ENCODE peak calls at places on chromosomes 2 and 18, in nine cellular contexts. One of them, this sample, is unnamed.
A peak's percentile ranks its signal among the peaks of the same experiment; 100 is the strongest.

GRCh38 chr18:39701839-39702238 is 2136.2 kb upstream of the CELF4 start:
- DNase-seq in cardiac septum: no peak
- DNase-seq in CD8-positive, alpha-beta T cell: no peak
- DNase-seq in amygdala: no peak
- DNase-seq in GM12892: no peak
- DNase-seq in HS-5: peak; percentile 3
- DNase-seq in NCI-H69: no peak
- DNase-seq in activated CD4-positive, CD25-positive, alpha-beta regulatory T cell: no peak
- DNase-seq in activated CD8-positive, alpha-beta memory T cell treated with anti-CD3 and anti-CD28 coated beads for 1 hour: no peak
- DNase-seq in this sample: no peak

GRCh38 chr18:62717850-62718229 is 2.5 kb downstream of the PHLPP1 start:
- DNase-seq in activated CD4-positive, CD25-positive, alpha-beta regulatory T cell: no peak
- DNase-seq in cardiac septum: no peak
- DNase-seq in HS-5: no peak
- DNase-seq in CD8-positive, alpha-beta T cell: no peak
- DNase-seq in NCI-H69: peak; percentile 78
- DNase-seq in GM12892: no peak
- DNase-seq in amygdala: no peak
- DNase-seq in activated CD8-positive, alpha-beta memory T cell treated with anti-CD3 and anti-CD28 coated beads for 1 hour: no peak
- DNase-seq in this sample: no peak

GRCh38 chr2:38146302-38146916 is 70.5 kb upstream of the CYP1B1 start:
- DNase-seq in GM12892: no peak
- DNase-seq in NCI-H69: no peak
- DNase-seq in activated CD4-positive, CD25-positive, alpha-beta regulatory T cell: no peak
- DNase-seq in amygdala: no peak
- DNase-seq in activated CD8-positive, alpha-beta memory T cell treated with anti-CD3 and anti-CD28 coated beads for 1 hour: no peak
- DNase-seq in CD8-positive, alpha-beta T cell: no peak
- DNase-seq in HS-5: peak; percentile 58
- DNase-seq in cardiac septum: peak; percentile 76
- DNase-seq in this sample: no peak

GRCh38 chr2:235347691-235348090 is 146.2 kb upstream of the AGAP1 start:
- DNase-seq in CD8-positive, alpha-beta T cell: no peak
- DNase-seq in GM12892: no peak
- DNase-seq in NCI-H69: no peak
- DNase-seq in HS-5: peak; percentile 97
- DNase-seq in activated CD8-positive, alpha-beta memory T cell treated with anti-CD3 and anti-CD28 coated beads for 1 hour: no peak
- DNase-seq in activated CD4-positive, CD25-positive, alpha-beta regulatory T cell: no peak
- DNase-seq in amygdala: no peak
- DNase-seq in cardiac septum: no peak
- DNase-seq in this sample: no peak

GRCh38 chr2:48109491-48110204 is 203.3 kb upstream of the FBXO11 start:
- DNase-seq in NCI-H69: no peak
- DNase-seq in CD8-positive, alpha-beta T cell: no peak
- DNase-seq in activated CD4-positive, CD25-positive, alpha-beta regulatory T cell: no peak
- DNase-seq in amygdala: no peak
- DNase-seq in GM12892: no peak
- DNase-seq in activated CD8-positive, alpha-beta memory T cell treated with anti-CD3 and anti-CD28 coated beads for 1 hour: no peak
- DNase-seq in cardiac septum: no peak
- DNase-seq in HS-5: no peak
- DNase-seq in this sample: no peak

GRCh38 chr2:164151518-164151917 is 415.7 kb upstream of the FIGN start:
- DNase-seq in cardiac septum: no peak
- DNase-seq in NCI-H69: no peak
- DNase-seq in activated CD4-positive, CD25-positive, alpha-beta regulatory T cell: no peak
- DNase-seq in HS-5: no peak
- DNase-seq in amygdala: no peak
- DNase-seq in activated CD8-positive, alpha-beta memory T cell treated with anti-CD3 and anti-CD28 coated beads for 1 hour: no peak
- DNase-seq in GM12892: no peak
- DNase-seq in CD8-positive, alpha-beta T cell: no peak
- DNase-seq in this sample: no peak

GRCh38 chr2:204665244-204665643 is 120.0 kb downstream of the PARD3B start:
- DNase-seq in HS-5: peak; percentile 43
- DNase-seq in cardiac septum: no peak
- DNase-seq in NCI-H69: no peak
- DNase-seq in GM12892: no peak
- DNase-seq in amygdala: no peak
- DNase-seq in CD8-positive, alpha-beta T cell: no peak
- DNase-seq in activated CD4-positive, CD25-positive, alpha-beta regulatory T cell: no peak
- DNase-seq in activated CD8-positive, alpha-beta memory T cell treated with anti-CD3 and anti-CD28 coated beads for 1 hour: no peak
- DNase-seq in this sample: no peak

GRCh38 chr2:225894240-225894980 is 494.9 kb downstream of the NYAP2 start:
- DNase-seq in cardiac septum: no peak
- DNase-seq in amygdala: no peak
- DNase-seq in activated CD4-positive, CD25-positive, alpha-beta regulatory T cell: no peak
- DNase-seq in NCI-H69: no peak
- DNase-seq in CD8-positive, alpha-beta T cell: no peak
- DNase-seq in HS-5: peak; percentile 56
- DNase-seq in GM12892: no peak
- DNase-seq in activated CD8-positive, alpha-beta memory T cell treated with anti-CD3 and anti-CD28 coated beads for 1 hour: no peak
- DNase-seq in this sample: no peak

GRCh38 chr2:149329470-149330126 is 789 bp upstream of the LYPD6 start:
- DNase-seq in CD8-positive, alpha-beta T cell: no peak
- DNase-seq in GM12892: no peak
- DNase-seq in cardiac septum: no peak
- DNase-seq in amygdala: no peak
- DNase-seq in NCI-H69: peak; percentile 80
- DNase-seq in activated CD8-positive, alpha-beta memory T cell treated with anti-CD3 and anti-CD28 coated beads for 1 hour: no peak
- DNase-seq in activated CD4-positive, CD25-positive, alpha-beta regulatory T cell: no peak
- DNase-seq in HS-5: peak; percentile 51
- DNase-seq in this sample: no peak

GRCh38 chr2:53473236-53473635 is 294.4 kb upstream of the CHAC2 start:
- DNase-seq in HS-5: no peak
- DNase-seq in NCI-H69: peak; percentile 100
- DNase-seq in amygdala: no peak
- DNase-seq in cardiac septum: no peak
- DNase-seq in activated CD8-positive, alpha-beta memory T cell treated with anti-CD3 and anti-CD28 coated beads for 1 hour: no peak
- DNase-seq in CD8-positive, alpha-beta T cell: no peak
- DNase-seq in GM12892: no peak
- DNase-seq in activated CD4-positive, CD25-positive, alpha-beta regulatory T cell: no peak
- DNase-seq in this sample: no peak

GRCh38 chr2:217948341-217948791 is 54.4 kb downstream of the TNS1 start:
- DNase-seq in HS-5: no peak
- DNase-seq in GM12892: no peak
- DNase-seq in amygdala: no peak
- DNase-seq in activated CD8-positive, alpha-beta memory T cell treated with anti-CD3 and anti-CD28 coated beads for 1 hour: no peak
- DNase-seq in NCI-H69: no peak
- DNase-seq in CD8-positive, alpha-beta T cell: no peak
- DNase-seq in activated CD4-positive, CD25-positive, alpha-beta regulatory T cell: no peak
- DNase-seq in cardiac septum: peak; percentile 68
- DNase-seq in this sample: no peak

GRCh38 chr2:136770384-136770783 is 5.0 kb downstream of the THSD7B start:
- DNase-seq in cardiac septum: no peak
- DNase-seq in HS-5: no peak
- DNase-seq in amygdala: no peak
- DNase-seq in activated CD8-positive, alpha-beta memory T cell treated with anti-CD3 and anti-CD28 coated beads for 1 hour: no peak
- DNase-seq in GM12892: no peak
- DNase-seq in activated CD4-positive, CD25-positive, alpha-beta regulatory T cell: no peak
- DNase-seq in NCI-H69: no peak
- DNase-seq in CD8-positive, alpha-beta T cell: no peak
- DNase-seq in this sample: no peak

GRCh38 chr2:42858140-42859005 is 66.0 kb upstream of the HAAO start:
- DNase-seq in CD8-positive, alpha-beta T cell: no peak
- DNase-seq in GM12892: no peak
- DNase-seq in HS-5: no peak
- DNase-seq in NCI-H69: no peak
- DNase-seq in amygdala: no peak
- DNase-seq in activated CD8-positive, alpha-beta memory T cell treated with anti-CD3 and anti-CD28 coated beads for 1 hour: no peak
- DNase-seq in activated CD4-positive, CD25-positive, alpha-beta regulatory T cell: no peak
- DNase-seq in cardiac septum: peak; percentile 60
- DNase-seq in this sample: no peak

GRCh38 chr2:226892729-226893128 is 56.9 kb downstream of the RHBDD1 start:
- DNase-seq in activated CD8-positive, alpha-beta memory T cell treated with anti-CD3 and anti-CD28 coated beads for 1 hour: no peak
- DNase-seq in GM12892: no peak
- DNase-seq in HS-5: no peak
- DNase-seq in CD8-positive, alpha-beta T cell: no peak
- DNase-seq in NCI-H69: no peak
- DNase-seq in activated CD4-positive, CD25-positive, alpha-beta regulatory T cell: no peak
- DNase-seq in amygdala: no peak
- DNase-seq in cardiac septum: no peak
- DNase-seq in this sample: no peak

GRCh38 chr2:27723372-27724144 is 48.0 kb upstream of the MRPL33 start:
- DNase-seq in CD8-positive, alpha-beta T cell: peak; percentile 27
- DNase-seq in GM12892: no peak
- DNase-seq in activated CD8-positive, alpha-beta memory T cell treated with anti-CD3 and anti-CD28 coated beads for 1 hour: no peak
- DNase-seq in activated CD4-positive, CD25-positive, alpha-beta regulatory T cell: no peak
- DNase-seq in HS-5: no peak
- DNase-seq in NCI-H69: peak; percentile 73
- DNase-seq in cardiac septum: no peak
- DNase-seq in amygdala: peak; percentile 56
- DNase-seq in this sample: peak; percentile 30

GRCh38 chr2:63863707-63864106 is 22.0 kb downstream of the UGP2 start:
- DNase-seq in amygdala: no peak
- DNase-seq in GM12892: no peak
- DNase-seq in NCI-H69: no peak
- DNase-seq in CD8-positive, alpha-beta T cell: no peak
- DNase-seq in activated CD8-positive, alpha-beta memory T cell treated with anti-CD3 and anti-CD28 coated beads for 1 hour: no peak
- DNase-seq in activated CD4-positive, CD25-positive, alpha-beta regulatory T cell: no peak
- DNase-seq in cardiac septum: no peak
- DNase-seq in HS-5: no peak
- DNase-seq in this sample: no peak

This sample was measured in stimulated activated CD4-positive, alpha-beta T cell treated with anti-CD3 and anti-CD28 coated beads, Interleukin-4, amount 100 ng/mL, for 24 hours.